ENCODE peak calls at places on chromosomes 11 and 22, in four cellular contexts. One of them, this sample, is unnamed.

GRCh38 chr22:36816635-36817428 is at the start of gene PVALB:
- DNase-seq in GM23338: peak; percentile 62
- DNase-seq in A673: peak; percentile 37
- DNase-seq in PC-3: peak; percentile 29
- DNase-seq in this sample: peak; percentile 69

GRCh38 chr11:10298342-10298741 is 4.3 kb upstream of the SBF2 start:
- DNase-seq in GM23338: no peak
- DNase-seq in A673: no peak
- DNase-seq in PC-3: peak; percentile 84
- DNase-seq in this sample: peak; percentile 72

GRCh38 chr11:74220376-74220775 is 49.3 kb downstream of the PPME1 start:
- DNase-seq in GM23338: no peak
- DNase-seq in A673: no peak
- DNase-seq in PC-3: no peak
- DNase-seq in this sample: no peak

GRCh38 chr22:29689201-29689871 is 30.5 kb upstream of the CABP7 start:
- DNase-seq in GM23338: peak; percentile 44
- DNase-seq in A673: peak; percentile 88
- DNase-seq in PC-3: no peak
- DNase-seq in this sample: no peak

GRCh38 chr22:17706451-17706900 is 67.8 kb downstream of the BID start:
- DNase-seq in GM23338: peak; percentile 46
- DNase-seq in A673: peak; percentile 86
- DNase-seq in PC-3: peak; percentile 83
- DNase-seq in this sample: peak; percentile 88

GRCh38 chr11:4619514-4619913 is 11.5 kb upstream of the TRIM68 start:
- DNase-seq in GM23338: no peak
- DNase-seq in A673: no peak
- DNase-seq in PC-3: no peak
- DNase-seq in this sample: no peak

GRCh38 chr11:61392991-61393595 is 706 bp downstream of the TMEM216 start:
- DNase-seq in GM23338: peak; percentile 43
- DNase-seq in A673: peak; percentile 67
- DNase-seq in PC-3: peak; percentile 53
- DNase-seq in this sample: peak; percentile 34

GRCh38 chr11:123194308-123195181 is 503 bp downstream of the CLMP start:
- DNase-seq in GM23338: peak; percentile 77
- DNase-seq in A673: peak; percentile 56
- DNase-seq in PC-3: peak; percentile 70
- DNase-seq in this sample: no peak

GRCh38 chr11:4751201-4751600 is 18.5 kb downstream of the OR51F1 start:
- DNase-seq in GM23338: no peak
- DNase-seq in A673: no peak
- DNase-seq in PC-3: no peak
- DNase-seq in this sample: no peak

GRCh38 chr11:44564653-44565007 is 833 bp upstream of the CD82 start:
- DNase-seq in GM23338: peak; percentile 42
- DNase-seq in A673: no peak
- DNase-seq in PC-3: peak; percentile 60
- DNase-seq in this sample: no peak

GRCh38 chr22:22854466-22854865 is 33.1 kb upstream of the IGLL5 start:
- DNase-seq in GM23338: no peak
- DNase-seq in A673: no peak
- DNase-seq in PC-3: no peak
- DNase-seq in this sample: no peak

GRCh38 chr11:115226556-115226955 is 277.7 kb downstream of the CADM1 start:
- DNase-seq in GM23338: peak; percentile 91
- DNase-seq in A673: peak; percentile 33
- DNase-seq in PC-3: no peak
- DNase-seq in this sample: no peak

GRCh38 chr11:134531331-134532135 is 119.5 kb upstream of the B3GAT1 start:
- DNase-seq in GM23338: no peak
- DNase-seq in A673: no peak
- DNase-seq in PC-3: no peak
- DNase-seq in this sample: no peak

GRCh38 chr11:121965330-121965729 is 150.7 kb downstream of the BLID start:
- DNase-seq in GM23338: no peak
- DNase-seq in A673: peak; percentile 84
- DNase-seq in PC-3: peak; percentile 96
- DNase-seq in this sample: no peak

GRCh38 chr11:14894657-14895598 is 2.9 kb upstream of the CYP2R1 start:
- DNase-seq in GM23338: no peak
- DNase-seq in A673: peak; percentile 61
- DNase-seq in PC-3: no peak
- DNase-seq in this sample: no peak

GRCh38 chr11:75351541-75352416 is at the start of gene ARRB1:
- DNase-seq in GM23338: peak; percentile 82
- DNase-seq in A673: peak; percentile 59
- DNase-seq in PC-3: peak; percentile 48
- DNase-seq in this sample: no peak

GRCh38 chr11:11267312-11267711 is 85.7 kb downstream of the CSNK2A3 start:
- DNase-seq in GM23338: no peak
- DNase-seq in A673: no peak
- DNase-seq in PC-3: peak; percentile 84
- DNase-seq in this sample: no peak

GRCh38 chr11:125162743-125163142 is 1.8 kb upstream of the PKNOX2 start:
- DNase-seq in GM23338: peak; percentile 73
- DNase-seq in A673: no peak
- DNase-seq in PC-3: no peak
- DNase-seq in this sample: no peak

GRCh38 chr11:34609850-34610249 is 11.0 kb upstream of the EHF start:
- DNase-seq in GM23338: no peak
- DNase-seq in A673: no peak
- DNase-seq in PC-3: peak; percentile 29
- DNase-seq in this sample: no peak

GRCh38 chr22:47063606-47064005 is 301.2 kb downstream of the TBC1D22A start:
- DNase-seq in GM23338: no peak
- DNase-seq in A673: no peak
- DNase-seq in PC-3: no peak
- DNase-seq in this sample: no peak

GRCh38 chr11:78657968-78658839 is 83.5 kb upstream of the NARS2 start:
- DNase-seq in GM23338: no peak
- DNase-seq in A673: no peak
- DNase-seq in PC-3: no peak
- DNase-seq in this sample: no peak

GRCh38 chr11:3169952-3170755 is 5.0 kb upstream of the OSBPL5 start:
- DNase-seq in GM23338: no peak
- DNase-seq in A673: no peak
- DNase-seq in PC-3: peak; percentile 34
- DNase-seq in this sample: no peak

GRCh38 chr11:122703541-122704272 is 48.2 kb downstream of the UBASH3B start:
- DNase-seq in GM23338: no peak
- DNase-seq in A673: no peak
- DNase-seq in PC-3: peak; percentile 74
- DNase-seq in this sample: no peak

GRCh38 chr11:34492806-34493414 is 20.7 kb downstream of the ELF5 start:
- DNase-seq in GM23338: peak; percentile 87
- DNase-seq in A673: peak; percentile 91
- DNase-seq in PC-3: peak; percentile 72
- DNase-seq in this sample: peak; percentile 60

GRCh38 chr11:11476971-11477645 is 124.1 kb upstream of the CSNK2A3 start:
- DNase-seq in GM23338: no peak
- DNase-seq in A673: no peak
- DNase-seq in PC-3: no peak
- DNase-seq in this sample: no peak

GRCh38 chr11:120518356-120518755 is 6.8 kb downstream of the GRIK4 start:
- DNase-seq in GM23338: no peak
- DNase-seq in A673: no peak
- DNase-seq in PC-3: no peak
- DNase-seq in this sample: no peak

GRCh38 chr22:50326225-50326958 is 420 bp downstream of the DENND6B start:
- DNase-seq in GM23338: no peak
- DNase-seq in A673: no peak
- DNase-seq in PC-3: no peak
- DNase-seq in this sample: no peak

GRCh38 chr11:35802221-35802620 is 139.6 kb downstream of the TRIM44 start:
- DNase-seq in GM23338: no peak
- DNase-seq in A673: no peak
- DNase-seq in PC-3: no peak
- DNase-seq in this sample: no peak

GRCh38 chr22:49774046-49774445 is 53.6 kb downstream of the BRD1 start:
- DNase-seq in GM23338: no peak
- DNase-seq in A673: no peak
- DNase-seq in PC-3: no peak
- DNase-seq in this sample: no peak

GRCh38 chr22:37403267-37403960 is 23.9 kb downstream of the ELFN2 start:
- DNase-seq in GM23338: peak; percentile 80
- DNase-seq in A673: no peak
- DNase-seq in PC-3: no peak
- DNase-seq in this sample: no peak

GRCh38 chr11:844693-845644 is 2.3 kb downstream of the TSPAN4 start:
- DNase-seq in GM23338: peak; percentile 94
- DNase-seq in A673: peak; percentile 55
- DNase-seq in PC-3: peak; percentile 74
- DNase-seq in this sample: no peak

GRCh38 chr11:35247428-35247827 is 108.5 kb downstream of the CD44 start:
- DNase-seq in GM23338: no peak
- DNase-seq in A673: no peak
- DNase-seq in PC-3: no peak
- DNase-seq in this sample: no peak

GRCh38 chr22:31279821-31280496 is 12.3 kb downstream of the PIK3IP1 start:
- DNase-seq in GM23338: no peak
- DNase-seq in A673: no peak
- DNase-seq in PC-3: no peak
- DNase-seq in this sample: no peak

DNA sequence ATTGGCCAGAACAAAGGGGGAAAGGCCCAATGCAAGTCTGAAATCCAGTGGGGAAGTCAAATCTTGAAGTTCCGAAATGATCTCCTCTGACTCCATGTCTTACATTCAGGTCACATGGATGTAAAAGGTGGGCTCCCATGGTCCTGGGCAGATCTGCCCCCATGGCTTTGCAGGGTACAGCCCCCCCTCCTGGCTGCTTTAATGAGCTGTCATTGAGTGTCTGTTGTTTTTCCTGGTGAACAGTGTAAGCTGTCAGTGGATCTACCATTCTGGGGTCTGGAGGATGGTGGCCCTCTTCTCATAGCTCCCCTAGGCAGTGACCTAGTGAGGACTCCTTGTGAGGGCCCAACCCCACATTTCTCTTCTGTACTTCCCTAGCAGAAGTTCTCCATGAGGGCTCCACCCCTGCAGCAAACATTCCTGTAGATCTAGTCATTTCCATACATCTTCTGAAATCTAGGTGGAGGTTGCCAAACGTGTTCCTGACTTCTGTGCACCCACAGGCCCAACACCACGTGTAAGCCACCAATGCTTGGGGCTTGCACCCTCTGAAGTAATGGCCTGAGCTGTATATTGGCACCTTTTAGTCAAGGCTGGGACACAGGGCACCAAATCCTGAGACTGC is 9.3 kb downstream of the CARD18 start:
- DNase-seq in GM23338: no peak
- DNase-seq in A673: no peak
- DNase-seq in PC-3: peak; percentile 78
- DNase-seq in this sample: no peak
- TF ChIP-seq CTCF in GM23338: peak; percentile 34
- TF ChIP-seq CTCF in A673: no peak
- TF ChIP-seq CTCF in PC-3: peak; percentile 21
- TF ChIP-seq CTCF in this sample: no peak

GRCh38 chr11:64694821-64695365 is 28.1 kb downstream of the NRXN2 start:
- DNase-seq in GM23338: peak; percentile 87
- DNase-seq in A673: peak; percentile 41
- DNase-seq in PC-3: no peak
- DNase-seq in this sample: no peak

GRCh38 chr11:64690235-64690634 is 32.8 kb downstream of the NRXN2 start:
- DNase-seq in GM23338: no peak
- DNase-seq in A673: no peak
- DNase-seq in PC-3: no peak
- DNase-seq in this sample: no peak

GRCh38 chr11:64691543-64691942 is 31.5 kb downstream of the NRXN2 start:
- DNase-seq in GM23338: no peak
- DNase-seq in A673: no peak
- DNase-seq in PC-3: no peak
- DNase-seq in this sample: no peak

GRCh38 chr11:64694026-64694755 is 28.8 kb downstream of the NRXN2 start:
- DNase-seq in GM23338: no peak
- DNase-seq in A673: no peak
- DNase-seq in PC-3: no peak
- DNase-seq in this sample: no peak

GRCh38 chr11:64692764-64693331 is 30.1 kb downstream of the NRXN2 start:
- DNase-seq in GM23338: peak; percentile 34
- DNase-seq in A673: no peak
- DNase-seq in PC-3: no peak
- DNase-seq in this sample: no peak
- TF ChIP-seq EZH2 in GM23338: no peak
- TF ChIP-seq EZH2 in A673: no peak
- TF ChIP-seq EZH2 in PC-3: no peak
- TF ChIP-seq EZH2 in this sample: no peak

DNA sequence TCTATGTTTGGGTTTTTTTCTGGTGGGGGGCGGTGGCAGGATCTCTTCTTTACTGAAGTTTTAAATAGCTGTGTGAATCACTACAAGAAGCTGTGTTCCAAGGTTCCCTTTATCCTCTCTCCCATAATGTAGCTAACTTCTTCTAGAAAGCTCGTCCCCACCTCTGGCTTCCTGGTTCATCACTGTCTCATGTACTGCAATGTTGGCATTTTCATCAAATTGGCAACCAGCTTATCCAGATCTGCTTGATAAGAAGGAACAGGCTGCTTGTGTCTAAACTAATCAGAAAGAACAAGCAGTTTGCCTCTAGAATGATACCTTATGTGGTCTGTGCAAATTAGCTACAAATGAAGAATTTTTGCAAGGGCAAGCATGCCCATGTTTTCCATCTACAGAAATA is 130.8 kb downstream of the WT1 start:
- DNase-seq in GM23338: no peak
- DNase-seq in A673: no peak
- DNase-seq in PC-3: no peak
- DNase-seq in this sample: no peak
- TF ChIP-seq CTCF in GM23338: no peak
- TF ChIP-seq CTCF in A673: no peak
- TF ChIP-seq CTCF in PC-3: no peak
- TF ChIP-seq CTCF in this sample: no peak

DNA sequence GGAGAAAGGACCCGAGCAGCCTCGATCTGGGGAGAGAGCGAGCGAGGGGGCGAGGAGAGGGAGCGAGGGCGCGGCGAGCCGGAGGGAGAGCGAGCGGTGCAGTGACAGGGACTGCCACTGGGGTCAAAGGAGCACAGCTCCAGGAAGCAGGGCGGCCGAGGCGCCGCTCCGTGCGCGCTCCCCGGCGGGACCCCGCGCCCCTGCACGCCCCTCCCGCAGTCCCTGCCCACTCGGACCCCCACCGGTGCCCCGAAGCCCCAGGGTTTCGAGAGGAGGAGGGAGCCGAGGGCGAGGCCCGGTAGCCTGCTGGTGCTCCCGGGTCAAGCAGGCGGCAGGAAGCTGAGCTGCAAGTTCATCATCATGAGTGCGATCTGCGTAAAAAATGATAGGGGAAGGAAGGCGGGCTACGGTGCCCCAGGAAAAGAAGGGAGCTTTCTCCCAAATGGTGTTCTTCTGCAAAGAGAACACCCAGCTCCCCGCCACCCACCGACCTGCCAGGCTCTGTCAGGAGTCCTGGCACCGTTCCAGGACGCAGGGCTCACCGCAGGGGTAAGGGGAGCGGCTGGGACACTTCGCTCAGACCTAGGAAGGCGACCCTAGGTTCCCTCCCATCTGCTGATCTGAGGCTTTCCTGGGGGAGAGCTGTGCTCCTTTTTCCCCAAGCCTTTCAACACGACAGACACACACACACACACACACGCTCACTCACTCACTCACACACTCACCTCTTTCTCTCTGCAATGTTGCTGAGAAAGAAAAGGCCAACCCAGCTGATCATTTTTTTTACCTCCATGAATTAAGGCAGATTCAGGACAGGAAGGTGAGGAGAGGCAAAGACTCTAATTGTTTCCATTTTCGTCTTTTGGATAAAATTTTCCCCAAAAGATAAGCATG is at the start of gene MPPED2:
- DNase-seq in GM23338: peak; percentile 86
- DNase-seq in A673: peak; percentile 58
- DNase-seq in PC-3: no peak
- DNase-seq in this sample: peak; percentile 56
- TF ChIP-seq EZH2 in GM23338: no peak
- TF ChIP-seq EZH2 in A673: no peak
- TF ChIP-seq EZH2 in PC-3: no peak
- TF ChIP-seq EZH2 in this sample: no peak